ENCODE peak calls at places on chromosomes 4 and X, in nine cellular contexts. C is naive thymus-derived CD4-positive, alpha-beta T cell; A is right atrium auricular region; M is mammary epithelial cell; Q is aorta; L is dorsolateral prefrontal cortex; G is PC-3; O is heart left ventricle; S is left ventricle myocardium inferior. E is an unnamed sample.

GRCh38 chr4:181541396-181541795 is 701.8 kb upstream of the TENM3 start:
- DNase-seq in L (no peak), O (no peak), Q (no peak), C (no peak), S (no peak), A (no peak), M (peak; percentile 6), G (no peak), E (no peak)

GRCh38 chr4:128271551-128271950 is 16.1 kb downstream of the PGRMC2 start:
- DNase-seq in C (no peak), S (no peak), G (no peak), L (no peak), Q (no peak), O (no peak), A (no peak), M (no peak), E (no peak)

GRCh38 chr4:69095301-69095731 is 958 bp upstream of the UGT2B7 start:
- DNase-seq in G (peak; percentile 96), S (no peak), Q (no peak), A (no peak), O (no peak), C (no peak), L (no peak), M (peak; percentile 67), E (no peak)

GRCh38 chr4:127888559-127888958 is 7.9 kb downstream of the PLK4 start:
- DNase-seq in A (no peak), G (no peak), Q (no peak), L (no peak), S (no peak), M (no peak), C (no peak), O (no peak), E (no peak)

GRCh38 chr4:143381171-143382118 is 44.8 kb downstream of the GAB1 start:
- DNase-seq in C (no peak), A (peak; percentile 94), Q (peak; percentile 94), S (peak; percentile 89), G (peak; percentile 88), M (peak; percentile 81), L (no peak), O (peak; percentile 85), E (no peak)

GRCh38 chrX:38879631-38880220 is 78.5 kb downstream of the MID1IP1 start:
- DNase-seq in O (peak; percentile 47), A (no peak), G (peak; percentile 66), C (peak; percentile 8), S (peak; percentile 60), Q (no peak), M (peak; percentile 51), L (no peak), E (peak; percentile 30)

GRCh38 chr4:173492315-173492714 is 37.7 kb downstream of the HAND2 start:
- DNase-seq in O (no peak), C (no peak), S (no peak), M (no peak), G (no peak), Q (no peak), L (no peak), A (no peak), E (no peak)

GRCh38 chr4:109816082-109816442 is 500 bp downstream of the GAR1 start:
- DNase-seq in S (no peak), C (peak; percentile 42), Q (peak; percentile 75), M (peak; percentile 9), A (no peak), L (no peak), O (no peak), G (no peak), E (no peak)

GRCh38 chr4:153929651-153930050 is 140.8 kb upstream of the SFRP2 start:
- DNase-seq in L (no peak), M (no peak), Q (no peak), S (no peak), G (no peak), C (no peak), A (no peak), O (no peak), E (no peak)

GRCh38 chrX:20664774-20665173 is 398.1 kb upstream of the RPS6KA3 start:
- DNase-seq in L (peak; percentile 33), O (no peak), S (no peak), C (no peak), G (no peak), M (no peak), A (no peak), Q (no peak), E (no peak)

GRCh38 chr4:86055898-86056297 is 304.0 kb downstream of the MAPK10 start:
- DNase-seq in O (no peak), Q (no peak), G (peak; percentile 12), M (peak; percentile 7), L (no peak), A (no peak), C (no peak), S (no peak), E (no peak)

GRCh38 chr4:122759639-122760310 is 27.3 kb downstream of the BBS12 start:
- DNase-seq in C (no peak), Q (no peak), M (no peak), O (no peak), A (no peak), S (no peak), L (no peak), G (peak; percentile 32), E (no peak)

GRCh38 chrX:76987381-76987780 is 459.8 kb upstream of the FGF16 start:
- DNase-seq in O (no peak), G (peak; percentile 28), C (no peak), Q (no peak), S (no peak), L (no peak), A (no peak), M (no peak), E (no peak)

GRCh38 chr4:13399257-13399656 is 84.9 kb downstream of the RAB28 start:
- DNase-seq in Q (no peak), O (no peak), L (no peak), C (no peak), A (no peak), G (peak; percentile 3), M (peak; percentile 5), S (no peak), E (no peak)

GRCh38 chr4:187777954-187778353 is 217.6 kb upstream of the ZFP42 start:
- DNase-seq in G (no peak), A (no peak), C (no peak), L (no peak), S (no peak), M (no peak), Q (no peak), O (no peak), E (no peak)

GRCh38 chr4:30005995-30006394 is 714.2 kb upstream of the PCDH7 start:
- DNase-seq in G (no peak), A (no peak), O (no peak), S (no peak), M (no peak), C (no peak), L (no peak), Q (no peak), E (no peak)

GRCh38 chr4:23368081-23368697 is 521.7 kb downstream of the PPARGC1A start:
- DNase-seq in Q (no peak), S (no peak), L (no peak), O (no peak), M (no peak), G (peak; percentile 5), A (no peak), C (no peak), E (peak; percentile 3)

DNA sequence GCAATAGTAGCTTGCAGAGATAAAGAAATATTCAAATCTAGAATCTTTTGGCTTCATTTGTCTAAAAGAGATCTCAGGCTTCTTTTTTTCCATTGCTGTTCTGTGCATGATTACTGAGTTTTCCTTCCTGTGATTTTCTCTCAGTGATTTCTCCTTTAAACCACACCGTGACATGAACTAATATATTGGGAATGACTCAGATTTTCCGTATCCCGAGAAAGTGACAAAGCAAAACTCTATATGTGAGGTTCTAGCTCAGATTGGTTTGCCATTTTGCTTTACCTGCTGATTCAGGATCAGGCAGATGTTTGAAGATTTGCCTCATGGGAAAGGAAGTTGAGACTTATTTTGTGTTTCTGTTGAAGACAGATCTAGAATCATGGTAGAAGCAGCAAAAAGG is 59.4 kb downstream of the MTHFD2L start:
- DNase-seq in G (peak; percentile 70), L (no peak), A (no peak), M (no peak), C (no peak), Q (no peak), S (no peak), O (no peak), E (no peak)
- H3K27ac ChIP-seq in G (peak overlapping the region; percentile 59), L (no peak overlapping the region), A (no peak overlapping the region), M (no peak overlapping the region), C (no peak overlapping the region), Q (no peak overlapping the region), S (no peak overlapping the region), O (no peak overlapping the region), E (no peak overlapping the region)

GRCh38 chr4:10831727-10832408 is 147.3 kb upstream of the CLNK start:
- DNase-seq in Q (no peak), A (no peak), M (no peak), G (no peak), L (no peak), S (no peak), O (no peak), C (no peak), E (no peak)

DNA sequence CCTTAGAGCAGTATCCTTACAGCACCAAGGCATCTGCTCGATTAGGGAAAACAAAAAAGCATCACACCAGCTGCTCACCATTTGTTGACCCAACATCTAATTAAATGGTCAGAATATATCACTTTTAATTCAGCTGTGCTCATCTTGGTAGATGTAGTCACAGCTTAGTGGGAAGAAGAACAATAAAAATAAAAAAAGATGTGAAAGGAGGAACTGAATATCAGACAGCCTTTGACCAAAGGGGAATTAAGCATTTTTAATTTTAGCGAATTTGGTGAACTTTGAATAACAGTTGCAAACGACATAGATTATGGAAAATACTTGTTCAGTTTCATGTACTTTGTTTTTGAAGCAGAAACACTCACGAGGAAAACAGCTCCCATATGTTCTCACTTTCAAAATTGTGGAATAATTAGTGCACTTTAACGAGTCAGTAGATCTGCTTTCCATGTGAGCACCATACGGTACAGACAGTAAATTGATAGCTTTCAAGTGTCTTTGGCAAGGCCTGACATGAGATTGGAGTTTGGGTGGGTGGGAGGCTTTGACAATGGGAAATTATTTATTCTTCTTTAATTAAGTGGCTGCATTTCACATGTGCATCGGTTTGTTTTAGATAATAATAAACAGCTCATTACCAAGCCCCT is 148.5 kb upstream of the CLNK start:
- DNase-seq in O (no peak), S (no peak), C (no peak), M (no peak), G (no peak), A (no peak), L (no peak), Q (no peak), E (no peak)
- H3K27ac ChIP-seq in O (no peak overlapping the region), S (no peak overlapping the region), C (no peak overlapping the region), M (no peak overlapping the region), G (no peak overlapping the region), A (no peak overlapping the region), L (no peak overlapping the region), Q (no peak overlapping the region), E (no peak overlapping the region)

GRCh38 chrX:74890676-74891430 is 34.4 kb downstream of the NEXMIF start:
- DNase-seq in C (no peak), O (no peak), Q (no peak), A (no peak), G (no peak), S (no peak), L (no peak), M (no peak), E (no peak)
- H3K27ac ChIP-seq in C (no peak overlapping the region), O (no peak overlapping the region), Q (no peak overlapping the region), A (no peak overlapping the region), G (no peak overlapping the region), S (no peak overlapping the region), L (no peak overlapping the region), M (no peak overlapping the region), E (no peak overlapping the region)

DNA sequence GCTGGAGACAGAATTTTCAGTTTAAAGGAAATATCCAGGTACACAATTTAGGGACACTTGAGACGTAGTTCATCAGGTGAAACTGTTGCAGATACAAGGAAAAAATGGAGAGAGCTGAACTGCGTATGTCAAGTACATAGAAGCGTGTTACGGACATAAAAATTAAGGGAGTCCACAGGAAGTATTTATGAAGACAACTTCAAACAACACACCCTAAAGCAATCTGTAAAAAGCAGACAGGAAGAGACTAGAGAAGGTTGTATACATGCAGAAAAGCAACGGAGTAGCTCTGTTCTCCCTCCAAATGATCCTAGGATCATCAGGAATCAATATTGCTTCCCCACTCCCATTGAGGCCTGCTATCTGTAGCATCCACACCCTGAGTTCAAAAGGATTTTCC is 5.8 kb downstream of the CASK start:
- DNase-seq in M (no peak), G (no peak), C (no peak), A (no peak), O (no peak), S (no peak), L (no peak), Q (no peak), E (no peak)
- H3K27ac ChIP-seq in M (no peak overlapping the region), G (no peak overlapping the region), C (peak overlapping the region; percentile 31), A (no peak overlapping the region), O (no peak overlapping the region), S (no peak overlapping the region), L (no peak overlapping the region), Q (no peak overlapping the region), E (no peak overlapping the region)